ENCODE peak calls at places on chromosomes 6 and 20, in six cellular contexts. One of them, this sample, is unnamed.

GRCh38 chr20:45863543-45864470 is 6.4 kb downstream of the ZSWIM3 start:
- DNase-seq in GM12892: no peak
- DNase-seq in H1: no peak
- DNase-seq in SK-N-SH: no peak
- DNase-seq in HepG2: peak
- DNase-seq in K562: no peak
- DNase-seq in this sample: no peak

GRCh38 chr20:6595704-6596103 is 171.8 kb upstream of the BMP2 start:
- DNase-seq in H1: no peak
- DNase-seq in HepG2: no peak
- DNase-seq in K562: no peak
- DNase-seq in GM12892: no peak
- DNase-seq in SK-N-SH: no peak
- DNase-seq in this sample: no peak

GRCh38 chr6:70254784-70255183 is 48.1 kb downstream of the COL9A1 start:
- DNase-seq in H1: no peak
- DNase-seq in K562: no peak
- DNase-seq in SK-N-SH: no peak
- DNase-seq in GM12892: no peak
- DNase-seq in HepG2: no peak
- DNase-seq in this sample: no peak

GRCh38 chr6:1708141-1708540 is 98.4 kb downstream of the FOXC1 start:
- DNase-seq in H1: no peak
- DNase-seq in K562: no peak
- DNase-seq in SK-N-SH: no peak
- DNase-seq in GM12892: no peak
- DNase-seq in HepG2: no peak
- DNase-seq in this sample: no peak

GRCh38 chr6:15441215-15441868 is 195.5 kb downstream of the JARID2 start:
- DNase-seq in H1: no peak
- DNase-seq in SK-N-SH: peak
- DNase-seq in K562: peak
- DNase-seq in GM12892: no peak
- DNase-seq in HepG2: peak
- DNase-seq in this sample: no peak

GRCh38 chr20:5177071-5177470 is 50.3 kb downstream of the CDS2 start:
- DNase-seq in H1: no peak
- DNase-seq in HepG2: no peak
- DNase-seq in GM12892: no peak
- DNase-seq in K562: no peak
- DNase-seq in SK-N-SH: no peak
- DNase-seq in this sample: no peak

GRCh38 chr6:48775157-48775556 is 664.2 kb upstream of the PTCHD4 start:
- DNase-seq in H1: no peak
- DNase-seq in SK-N-SH: no peak
- DNase-seq in HepG2: no peak
- DNase-seq in K562: no peak
- DNase-seq in GM12892: no peak
- DNase-seq in this sample: no peak

GRCh38 chr6:136783495-136784270 is 8.6 kb downstream of the MAP3K5 start:
- DNase-seq in GM12892: no peak
- DNase-seq in K562: no peak
- DNase-seq in H1: no peak
- DNase-seq in HepG2: no peak
- DNase-seq in SK-N-SH: no peak
- DNase-seq in this sample: no peak

GRCh38 chr20:56805313-56805712 is 176.2 kb downstream of the TFAP2C start:
- DNase-seq in HepG2: no peak
- DNase-seq in GM12892: no peak
- DNase-seq in SK-N-SH: no peak
- DNase-seq in K562: no peak
- DNase-seq in H1: no peak
- DNase-seq in this sample: no peak

GRCh38 chr20:1935696-1936366 is 40.6 kb downstream of the SIRPA start:
- DNase-seq in H1: no peak
- DNase-seq in GM12892: no peak
- DNase-seq in K562: no peak
- DNase-seq in HepG2: no peak
- DNase-seq in SK-N-SH: peak
- DNase-seq in this sample: no peak

GRCh38 chr6:1792989-1793388 is 183.3 kb downstream of the FOXC1 start:
- DNase-seq in HepG2: peak
- DNase-seq in K562: peak
- DNase-seq in GM12892: no peak
- DNase-seq in SK-N-SH: no peak
- DNase-seq in H1: no peak
- DNase-seq in this sample: peak

GRCh38 chr20:48725589-48725991 is 102.2 kb downstream of the PREX1 start:
- DNase-seq in K562: peak
- DNase-seq in SK-N-SH: peak
- DNase-seq in HepG2: no peak
- DNase-seq in GM12892: no peak
- DNase-seq in H1: no peak
- DNase-seq in this sample: no peak

GRCh38 chr6:15796844-15797243 is 134.0 kb upstream of the DTNBP1 start:
- DNase-seq in GM12892: no peak
- DNase-seq in H1: no peak
- DNase-seq in HepG2: no peak
- DNase-seq in K562: no peak
- DNase-seq in SK-N-SH: no peak
- DNase-seq in this sample: no peak

GRCh38 chr6:121755500-121755899 is 320.1 kb downstream of the GJA1 start:
- DNase-seq in HepG2: no peak
- DNase-seq in SK-N-SH: no peak
- DNase-seq in K562: no peak
- DNase-seq in H1: no peak
- DNase-seq in GM12892: no peak
- DNase-seq in this sample: no peak

GRCh38 chr6:158220786-158221442 is 52.8 kb downstream of the GTF2H5 start:
- DNase-seq in K562: peak
- DNase-seq in H1: peak
- DNase-seq in GM12892: peak
- DNase-seq in SK-N-SH: peak
- DNase-seq in HepG2: peak
- DNase-seq in this sample: no peak

GRCh38 chr20:63934271-63935068 is 21.7 kb downstream of the UCKL1 start:
- DNase-seq in HepG2: no peak
- DNase-seq in GM12892: no peak
- DNase-seq in K562: peak
- DNase-seq in H1: no peak
- DNase-seq in SK-N-SH: peak
- DNase-seq in this sample: no peak

GRCh38 chr20:53020834-53021233 is 48.7 kb downstream of the TSHZ2 start:
- DNase-seq in HepG2: peak
- DNase-seq in GM12892: no peak
- DNase-seq in SK-N-SH: no peak
- DNase-seq in K562: no peak
- DNase-seq in H1: no peak
- DNase-seq in this sample: no peak

GRCh38 chr20:34922654-34923381 is 32.8 kb downstream of the GSS start:
- DNase-seq in K562: no peak
- DNase-seq in SK-N-SH: no peak
- DNase-seq in HepG2: peak
- DNase-seq in H1: no peak
- DNase-seq in GM12892: no peak
- DNase-seq in this sample: no peak

GRCh38 chr6:43455034-43455747 is at the start of gene DLK2:
- DNase-seq in K562: peak
- DNase-seq in SK-N-SH: peak
- DNase-seq in GM12892: peak
- DNase-seq in H1: no peak
- DNase-seq in HepG2: no peak
- DNase-seq in this sample: peak

GRCh38 chr6:30743099-30744053 is 889 bp upstream of the FLOT1 start:
- DNase-seq in SK-N-SH: peak
- DNase-seq in GM12892: no peak
- DNase-seq in H1: no peak
- DNase-seq in HepG2: no peak
- DNase-seq in K562: peak
- DNase-seq in this sample: no peak

GRCh38 chr20:18628330-18628941 is 40.6 kb downstream of the DTD1 start:
- DNase-seq in K562: peak
- DNase-seq in SK-N-SH: peak
- DNase-seq in H1: peak
- DNase-seq in GM12892: no peak
- DNase-seq in HepG2: peak
- DNase-seq in this sample: no peak

GRCh38 chr6:133101790-133102189 is 139.4 kb upstream of the EYA4 start:
- DNase-seq in HepG2: no peak
- DNase-seq in K562: no peak
- DNase-seq in H1: no peak
- DNase-seq in SK-N-SH: no peak
- DNase-seq in GM12892: no peak
- DNase-seq in this sample: no peak

GRCh38 chr20:19757487-19757972 is 528 bp upstream of the RIN2 start:
- DNase-seq in GM12892: no peak
- DNase-seq in HepG2: peak
- DNase-seq in K562: no peak
- DNase-seq in H1: no peak
- DNase-seq in SK-N-SH: peak
- DNase-seq in this sample: no peak

GRCh38 chr6:26155066-26155925 is 68.1 kb downstream of the HFE start:
- DNase-seq in SK-N-SH: peak
- DNase-seq in H1: no peak
- DNase-seq in HepG2: peak
- DNase-seq in K562: no peak
- DNase-seq in GM12892: no peak
- DNase-seq in this sample: no peak

GRCh38 chr20:57346477-57346876 is 4.6 kb upstream of the RAE1 start:
- DNase-seq in SK-N-SH: peak
- DNase-seq in K562: peak
- DNase-seq in HepG2: peak
- DNase-seq in H1: peak
- DNase-seq in GM12892: no peak
- DNase-seq in this sample: no peak

GRCh38 chr20:58228484-58229197 is at the start of gene ANKRD60:
- DNase-seq in GM12892: no peak
- DNase-seq in K562: peak
- DNase-seq in SK-N-SH: peak
- DNase-seq in H1: no peak
- DNase-seq in HepG2: no peak
- DNase-seq in this sample: no peak

GRCh38 chr20:63702751-63703470 is 4.9 kb downstream of the ARFRP1 start:
- DNase-seq in SK-N-SH: peak
- DNase-seq in GM12892: no peak
- DNase-seq in HepG2: no peak
- DNase-seq in K562: peak
- DNase-seq in H1: no peak
- DNase-seq in this sample: no peak

GRCh38 chr6:20404641-20405032 is 3.0 kb downstream of the E2F3 start:
- DNase-seq in K562: peak
- DNase-seq in HepG2: peak
- DNase-seq in H1: no peak
- DNase-seq in GM12892: no peak
- DNase-seq in SK-N-SH: peak
- DNase-seq in this sample: no peak

GRCh38 chr6:150899231-150899630 is 33.7 kb downstream of the MTHFD1L start:
- DNase-seq in GM12892: no peak
- DNase-seq in K562: no peak
- DNase-seq in HepG2: no peak
- DNase-seq in SK-N-SH: no peak
- DNase-seq in H1: no peak
- DNase-seq in this sample: no peak

GRCh38 chr20:16444056-16444777 is 129.0 kb downstream of the KIF16B start:
- DNase-seq in GM12892: no peak
- DNase-seq in HepG2: no peak
- DNase-seq in SK-N-SH: no peak
- DNase-seq in H1: no peak
- DNase-seq in K562: no peak
- DNase-seq in this sample: no peak

GRCh38 chr20:44733341-44734069 is 12.2 kb upstream of the KCNK15 start:
- DNase-seq in SK-N-SH: peak
- DNase-seq in H1: no peak
- DNase-seq in GM12892: peak
- DNase-seq in K562: peak
- DNase-seq in HepG2: peak
- DNase-seq in this sample: peak

GRCh38 chr6:82413868-82414267 is 50.3 kb downstream of the TPBG start:
- DNase-seq in H1: no peak
- DNase-seq in SK-N-SH: no peak
- DNase-seq in HepG2: no peak
- DNase-seq in K562: no peak
- DNase-seq in GM12892: no peak
- DNase-seq in this sample: no peak

GRCh38 chr6:66605011-66605410 is 898.0 kb upstream of the EYS start:
- DNase-seq in SK-N-SH: no peak
- DNase-seq in H1: no peak
- DNase-seq in GM12892: no peak
- DNase-seq in K562: no peak
- DNase-seq in HepG2: no peak
- DNase-seq in this sample: no peak

GRCh38 chr6:96940322-96940721 is 15.8 kb downstream of the KLHL32 start:
- DNase-seq in K562: no peak
- DNase-seq in H1: no peak
- DNase-seq in GM12892: no peak
- DNase-seq in SK-N-SH: no peak
- DNase-seq in HepG2: no peak
- DNase-seq in this sample: no peak

GRCh38 chr20:50417484-50418235 is 92.5 kb upstream of the PTPN1 start:
- DNase-seq in K562: peak
- DNase-seq in HepG2: peak
- DNase-seq in H1: no peak
- DNase-seq in SK-N-SH: no peak
- DNase-seq in GM12892: no peak
- DNase-seq in this sample: no peak

GRCh38 chr6:17015551-17016381 is 86.1 kb upstream of the STMND1 start:
- DNase-seq in SK-N-SH: no peak
- DNase-seq in GM12892: no peak
- DNase-seq in HepG2: no peak
- DNase-seq in K562: peak
- DNase-seq in H1: no peak
- DNase-seq in this sample: no peak
- TF ChIP-seq TAF1 in SK-N-SH: no peak
- TF ChIP-seq TAF1 in GM12892: no peak
- TF ChIP-seq TAF1 in HepG2: no peak
- TF ChIP-seq TAF1 in K562: no peak
- TF ChIP-seq TAF1 in H1: no peak
- TF ChIP-seq TAF1 in this sample: no peak

GRCh38 chr6:114304304-114304887 is 38.4 kb downstream of the HS3ST5 start:
- DNase-seq in K562: no peak
- DNase-seq in HepG2: peak
- DNase-seq in SK-N-SH: no peak
- DNase-seq in GM12892: no peak
- DNase-seq in H1: no peak
- DNase-seq in this sample: no peak
- TF ChIP-seq TAF1 in K562: no peak
- TF ChIP-seq TAF1 in HepG2: no peak
- TF ChIP-seq TAF1 in SK-N-SH: no peak
- TF ChIP-seq TAF1 in GM12892: no peak
- TF ChIP-seq TAF1 in H1: no peak
- TF ChIP-seq TAF1 in this sample: no peak

GRCh38 chr6:17352302-17352701 is 41.1 kb upstream of the CAP2 start:
- DNase-seq in K562: no peak
- DNase-seq in SK-N-SH: no peak
- DNase-seq in GM12892: no peak
- DNase-seq in H1: no peak
- DNase-seq in HepG2: peak
- DNase-seq in this sample: no peak
- TF ChIP-seq TAF1 in K562: no peak
- TF ChIP-seq TAF1 in SK-N-SH: no peak
- TF ChIP-seq TAF1 in GM12892: no peak
- TF ChIP-seq TAF1 in H1: no peak
- TF ChIP-seq TAF1 in HepG2: no peak
- TF ChIP-seq TAF1 in this sample: no peak

GRCh38 chr6:105374010-105374420 is 28.9 kb downstream of the PREP start:
- DNase-seq in SK-N-SH: no peak
- DNase-seq in H1: no peak
- DNase-seq in HepG2: peak
- DNase-seq in GM12892: no peak
- DNase-seq in K562: no peak
- DNase-seq in this sample: no peak
- TF ChIP-seq TAF1 in SK-N-SH: no peak
- TF ChIP-seq TAF1 in H1: no peak
- TF ChIP-seq TAF1 in HepG2: no peak
- TF ChIP-seq TAF1 in GM12892: no peak
- TF ChIP-seq TAF1 in K562: no peak
- TF ChIP-seq TAF1 in this sample: no peak